ENCODE peak calls at places on chromosomes 13 and 19, in five cellular contexts. B is HepG2, W is K562, R is IMR-90, Z is H1. E is an unnamed sample.

GRCh38 chr13:111519490-111520170 is 199.2 kb downstream of the TEX29 start:
- DNase-seq in B (no peak), W (no peak), R (no peak), Z (no peak), E (no peak)

GRCh38 chr19:7238091-7238490 is 56.1 kb downstream of the INSR start:
- DNase-seq in B (no peak), W (no peak), R (no peak), Z (no peak), E (no peak)

GRCh38 chr19:14580623-14581237 is 2.2 kb upstream of the CLEC17A start:
- DNase-seq in B (no peak), W (peak), R (no peak), Z (no peak), E (no peak)

GRCh38 chr13:106276876-106277275 is 258.6 kb downstream of the EFNB2 start:
- DNase-seq in B (no peak), W (no peak), R (peak), Z (no peak), E (no peak)

GRCh38 chr13:24995225-24995804 is 100.6 kb upstream of the PABPC3 start:
- DNase-seq in B (peak), W (peak), R (peak), Z (no peak), E (peak)

GRCh38 chr19:6753178-6754031 is 13.8 kb downstream of the SH2D3A start:
- DNase-seq in B (peak), W (peak), R (peak), Z (peak), E (peak)

GRCh38 chr19:7868326-7868670 is 5.9 kb downstream of the PRR36 start:
- DNase-seq in B (no peak), W (no peak), R (no peak), Z (no peak), E (no peak)

GRCh38 chr13:24228852-24229458 is 68.4 kb downstream of the SPATA13 start:
- DNase-seq in B (peak), W (peak), R (peak), Z (no peak), E (peak)

GRCh38 chr19:19570561-19570960 is 32.5 kb downstream of the CILP2 start:
- DNase-seq in B (no peak), W (no peak), R (no peak), Z (no peak), E (no peak)

GRCh38 chr19:17623224-17623935 is 64.8 kb downstream of the UNC13A start:
- DNase-seq in B (no peak), W (no peak), R (no peak), Z (no peak), E (no peak)

GRCh38 chr13:48233886-48234488 is 981 bp downstream of the ITM2B start:
- DNase-seq in B (no peak), W (no peak), R (peak), Z (no peak), E (no peak)

GRCh38 chr13:41746259-41746658 is 214.7 kb downstream of the VWA8 start:
- DNase-seq in B (no peak), W (no peak), R (peak), Z (no peak), E (no peak)

GRCh38 chr19:7900401-7900870 is 3.2 kb upstream of the MAP2K7 start:
- DNase-seq in B (no peak), W (no peak), R (no peak), Z (no peak), E (no peak)

GRCh38 chr19:47351545-47351944 is 2.4 kb downstream of the DHX34 start:
- DNase-seq in B (peak), W (peak), R (peak), Z (no peak), E (peak)

GRCh38 chr13:40971321-40971720 is 47.8 kb downstream of the ELF1 start:
- DNase-seq in B (no peak), W (no peak), R (no peak), Z (no peak), E (no peak)

GRCh38 chr19:30303131-30303654 is 69.0 kb upstream of the ZNF536 start:
- DNase-seq in B (no peak), W (no peak), R (no peak), Z (no peak), E (no peak)

GRCh38 chr19:20422216-20422615 is 143.4 kb downstream of the ZNF737 start:
- DNase-seq in B (no peak), W (no peak), R (no peak), Z (no peak), E (no peak)

GRCh38 chr19:49113762-49114629 is at the start of gene LIN7B:
- DNase-seq in B (peak), W (peak), R (peak), Z (no peak), E (peak)

GRCh38 chr19:29702161-29702957 is 12.7 kb downstream of the C19orf12 start:
- DNase-seq in B (no peak), W (no peak), R (no peak), Z (no peak), E (no peak)

GRCh38 chr19:53019684-53020083 is 6.0 kb downstream of the ERVV-1 start:
- DNase-seq in B (no peak), W (peak), R (no peak), Z (peak), E (no peak)

GRCh38 chr13:112983428-112984196 is 14.6 kb downstream of the MCF2L start:
- DNase-seq in B (peak), W (peak), R (no peak), Z (no peak), E (no peak)

GRCh38 chr13:34672631-34673030 is 269.4 kb upstream of the NBEA start:
- DNase-seq in B (no peak), W (no peak), R (no peak), Z (no peak), E (no peak)

GRCh38 chr19:6599866-6600454 is 9.0 kb upstream of the CD70 start:
- DNase-seq in B (no peak), W (peak), R (no peak), Z (no peak), E (no peak)

GRCh38 chr13:69660155-69660554 is 447.5 kb upstream of the ATXN8OS start:
- DNase-seq in B (no peak), W (no peak), R (no peak), Z (no peak), E (no peak)

GRCh38 chr19:16364231-16364865 is 39.7 kb downstream of the KLF2 start:
- DNase-seq in B (no peak), W (no peak), R (no peak), Z (no peak), E (no peak)
- H3K4me2 ChIP-seq in B (no peak), W (no peak), R (no peak), Z (no peak), E (no peak)

DNA sequence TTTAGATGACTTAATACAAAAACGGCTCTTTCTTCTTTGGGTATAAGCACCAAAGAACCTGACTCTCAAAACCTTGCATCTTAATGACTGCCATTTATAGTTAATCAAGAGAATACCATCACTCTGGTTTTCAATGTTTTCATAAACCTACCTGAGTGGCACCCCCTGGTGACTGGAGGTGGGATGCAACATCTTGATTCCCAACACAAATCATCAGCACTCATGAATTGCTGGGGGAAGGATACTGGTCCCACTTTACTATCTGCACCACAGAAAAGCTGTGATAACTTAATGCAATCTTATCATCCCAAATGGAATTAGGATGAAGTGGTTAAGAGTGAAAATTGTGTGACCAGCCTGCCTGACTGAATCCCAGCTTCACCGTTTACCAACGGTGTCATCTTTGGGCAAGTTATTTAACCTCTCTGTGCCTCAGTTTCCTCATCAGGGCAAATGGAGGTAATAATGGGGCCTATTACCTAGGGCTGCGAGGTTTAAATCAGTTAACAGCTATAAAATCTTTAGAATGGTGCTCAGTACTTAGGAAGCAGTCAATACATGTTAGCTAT is 366.4 kb downstream of the KLF12 start:
- DNase-seq in B (peak), W (peak), R (no peak), Z (no peak), E (no peak)
- TF ChIP-seq MAFK in B (no peak), W (no peak), R (no peak), Z (no peak), E (no peak)

DNA sequence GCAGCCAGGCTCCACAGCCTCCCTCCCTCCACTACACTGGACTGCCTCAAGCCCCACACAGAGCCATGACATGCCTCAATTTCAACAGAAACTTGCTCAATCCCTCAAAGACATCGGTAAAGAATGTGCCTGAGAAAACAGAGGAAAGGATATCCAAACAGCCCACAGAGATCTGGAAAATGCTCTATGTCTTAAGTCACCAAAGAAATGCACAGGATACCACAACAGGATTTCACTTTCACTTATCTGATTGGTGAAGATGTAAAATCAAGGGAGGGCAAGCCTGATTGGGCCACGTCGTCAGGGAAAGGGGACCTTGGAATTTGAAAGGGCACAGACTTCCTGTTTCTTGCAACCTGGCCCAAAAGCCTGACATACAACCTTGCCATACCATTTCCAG is 14.2 kb downstream of the CACNA1A start:
- DNase-seq in B (no peak), W (no peak), R (peak), Z (no peak), E (no peak)
- TF ChIP-seq CEBPB in B (no peak), W (no peak), R (peak), Z (no peak), E (no peak)

GRCh38 chr19:16078759-16079707 is 2.7 kb downstream of the TPM4 start:
- DNase-seq in B (peak), W (peak), R (peak), Z (no peak), E (no peak)
- H3K4me2 ChIP-seq in B (peak), W (peak), R (peak), Z (peak), E (peak)

E was measured in A549.